ENCODE peak calls at places on chromosomes 4 and X, in six cellular contexts. One of them, this sample, is unnamed.

GRCh38 chr4:183261953-183262775 is 57.9 kb downstream of the CLDN22 start:
- DNase-seq in endodermal cell: peak
- DNase-seq in psoas muscle: peak
- DNase-seq in BE2C: peak
- DNase-seq in foreskin fibroblast: peak
- DNase-seq in HCT116: peak
- DNase-seq in this sample: no peak

GRCh38 chr4:168153596-168154440 is 61.5 kb downstream of the ANXA10 start:
- DNase-seq in endodermal cell: peak
- DNase-seq in psoas muscle: peak
- DNase-seq in BE2C: peak
- DNase-seq in foreskin fibroblast: peak
- DNase-seq in HCT116: peak
- DNase-seq in this sample: peak

GRCh38 chr4:142021181-142021580 is 384.8 kb downstream of the IL15 start:
- DNase-seq in endodermal cell: no peak
- DNase-seq in psoas muscle: no peak
- DNase-seq in BE2C: no peak
- DNase-seq in foreskin fibroblast: no peak
- DNase-seq in HCT116: no peak
- DNase-seq in this sample: no peak

GRCh38 chrX:53440631-53441517 is 6.7 kb upstream of the HSD17B10 start:
- DNase-seq in endodermal cell: peak
- DNase-seq in psoas muscle: peak
- DNase-seq in BE2C: no peak
- DNase-seq in foreskin fibroblast: peak
- DNase-seq in HCT116: no peak
- DNase-seq in this sample: no peak

GRCh38 chrX:109974906-109975655 is 27.8 kb upstream of the TMEM164 start:
- DNase-seq in endodermal cell: no peak
- DNase-seq in psoas muscle: no peak
- DNase-seq in BE2C: no peak
- DNase-seq in foreskin fibroblast: peak
- DNase-seq in HCT116: no peak
- DNase-seq in this sample: peak

GRCh38 chr4:40395166-40395900 is 60.2 kb downstream of the CHRNA9 start:
- DNase-seq in endodermal cell: no peak
- DNase-seq in psoas muscle: no peak
- DNase-seq in BE2C: no peak
- DNase-seq in foreskin fibroblast: no peak
- DNase-seq in HCT116: no peak
- DNase-seq in this sample: no peak

GRCh38 chr4:182697094-182697493 is 220.1 kb downstream of the DCTD start:
- DNase-seq in endodermal cell: no peak
- DNase-seq in psoas muscle: no peak
- DNase-seq in BE2C: no peak
- DNase-seq in foreskin fibroblast: no peak
- DNase-seq in HCT116: no peak
- DNase-seq in this sample: no peak

GRCh38 chr4:166290426-166290825 is 417.4 kb downstream of the TLL1 start:
- DNase-seq in endodermal cell: no peak
- DNase-seq in psoas muscle: no peak
- DNase-seq in BE2C: no peak
- DNase-seq in foreskin fibroblast: no peak
- DNase-seq in HCT116: no peak
- DNase-seq in this sample: no peak

GRCh38 chr4:45629717-45630116 is 494.1 kb downstream of the GABRG1 start:
- DNase-seq in endodermal cell: no peak
- DNase-seq in psoas muscle: no peak
- DNase-seq in BE2C: no peak
- DNase-seq in foreskin fibroblast: no peak
- DNase-seq in HCT116: no peak
- DNase-seq in this sample: no peak

GRCh38 chr4:152535903-152536544 is at the start of gene FBXW7:
- DNase-seq in endodermal cell: peak
- DNase-seq in psoas muscle: peak
- DNase-seq in BE2C: peak
- DNase-seq in foreskin fibroblast: peak
- DNase-seq in HCT116: peak
- DNase-seq in this sample: peak

GRCh38 chr4:8285143-8285975 is 15.8 kb downstream of the HTRA3 start:
- DNase-seq in endodermal cell: no peak
- DNase-seq in psoas muscle: peak
- DNase-seq in BE2C: no peak
- DNase-seq in foreskin fibroblast: no peak
- DNase-seq in HCT116: no peak
- DNase-seq in this sample: no peak

GRCh38 chr4:149676076-149676475 is 139.6 kb downstream of the IQCM start:
- DNase-seq in endodermal cell: no peak
- DNase-seq in psoas muscle: no peak
- DNase-seq in BE2C: no peak
- DNase-seq in foreskin fibroblast: no peak
- DNase-seq in HCT116: no peak
- DNase-seq in this sample: no peak

GRCh38 chrX:40237745-40238178 is 140.0 kb upstream of the BCOR start:
- DNase-seq in endodermal cell: peak
- DNase-seq in psoas muscle: no peak
- DNase-seq in BE2C: no peak
- DNase-seq in foreskin fibroblast: no peak
- DNase-seq in HCT116: no peak
- DNase-seq in this sample: no peak

GRCh38 chr4:8278421-8279287 is 9.1 kb downstream of the HTRA3 start:
- DNase-seq in endodermal cell: no peak
- DNase-seq in psoas muscle: peak
- DNase-seq in BE2C: no peak
- DNase-seq in foreskin fibroblast: peak
- DNase-seq in HCT116: no peak
- DNase-seq in this sample: peak

GRCh38 chrX:66961665-66962064 is 322.8 kb upstream of the EDA2R start:
- DNase-seq in endodermal cell: no peak
- DNase-seq in psoas muscle: no peak
- DNase-seq in BE2C: no peak
- DNase-seq in foreskin fibroblast: no peak
- DNase-seq in HCT116: no peak
- DNase-seq in this sample: no peak

GRCh38 chr4:170978990-170979389 is 834.2 kb upstream of the GALNTL6 start:
- DNase-seq in endodermal cell: peak
- DNase-seq in psoas muscle: no peak
- DNase-seq in BE2C: no peak
- DNase-seq in foreskin fibroblast: no peak
- DNase-seq in HCT116: no peak
- DNase-seq in this sample: no peak

GRCh38 chrX:154486052-154486395 is 391 bp downstream of the UBL4A start:
- DNase-seq in endodermal cell: peak
- DNase-seq in psoas muscle: peak
- DNase-seq in BE2C: no peak
- DNase-seq in foreskin fibroblast: peak
- DNase-seq in HCT116: no peak
- DNase-seq in this sample: no peak

GRCh38 chr4:10917475-10918103 is 233.0 kb upstream of the CLNK start:
- DNase-seq in endodermal cell: no peak
- DNase-seq in psoas muscle: no peak
- DNase-seq in BE2C: no peak
- DNase-seq in foreskin fibroblast: peak
- DNase-seq in HCT116: no peak
- DNase-seq in this sample: no peak

GRCh38 chr4:80610845-80611244 is 275.3 kb downstream of the CFAP299 start:
- DNase-seq in endodermal cell: no peak
- DNase-seq in psoas muscle: no peak
- DNase-seq in BE2C: no peak
- DNase-seq in foreskin fibroblast: peak
- DNase-seq in HCT116: no peak
- DNase-seq in this sample: peak

GRCh38 chr4:108144451-108144850 is 24.3 kb downstream of the LEF1 start:
- DNase-seq in endodermal cell: no peak
- DNase-seq in psoas muscle: no peak
- DNase-seq in BE2C: no peak
- DNase-seq in foreskin fibroblast: no peak
- DNase-seq in HCT116: no peak
- DNase-seq in this sample: no peak

GRCh38 chr4:108146346-108146745 is 22.4 kb downstream of the LEF1 start:
- DNase-seq in endodermal cell: no peak
- DNase-seq in psoas muscle: no peak
- DNase-seq in BE2C: no peak
- DNase-seq in foreskin fibroblast: no peak
- DNase-seq in HCT116: no peak
- DNase-seq in this sample: no peak

GRCh38 chr4:108149588-108150380 is 18.9 kb downstream of the LEF1 start:
- DNase-seq in endodermal cell: no peak
- DNase-seq in psoas muscle: no peak
- DNase-seq in BE2C: no peak
- DNase-seq in foreskin fibroblast: no peak
- DNase-seq in HCT116: no peak
- DNase-seq in this sample: no peak

GRCh38 chr4:108148316-108148715 is 20.4 kb downstream of the LEF1 start:
- DNase-seq in endodermal cell: no peak
- DNase-seq in psoas muscle: no peak
- DNase-seq in BE2C: no peak
- DNase-seq in foreskin fibroblast: no peak
- DNase-seq in HCT116: no peak
- DNase-seq in this sample: no peak

DNA sequence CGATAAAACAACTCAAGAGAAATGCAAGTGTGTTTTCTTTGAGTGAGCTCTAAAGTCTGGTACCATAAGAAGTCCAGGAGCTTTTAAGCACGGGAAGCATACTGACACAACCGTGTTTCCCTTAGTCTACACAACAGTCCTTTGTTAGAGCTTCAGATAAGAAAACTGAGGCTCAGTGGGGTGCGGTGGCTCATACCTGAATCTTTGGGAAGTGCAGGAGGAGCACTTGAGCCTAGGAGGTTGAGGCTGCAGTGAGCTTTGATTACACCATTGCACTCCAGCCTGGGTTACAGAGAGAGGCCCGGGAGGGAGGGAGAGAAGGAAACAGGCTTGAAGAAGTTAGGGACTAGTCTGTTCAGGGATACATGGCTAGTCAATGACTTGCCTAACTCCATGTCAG is 21.9 kb downstream of the LEF1 start:
- DNase-seq in endodermal cell: peak
- DNase-seq in psoas muscle: no peak
- DNase-seq in BE2C: no peak
- DNase-seq in foreskin fibroblast: no peak
- DNase-seq in HCT116: no peak
- DNase-seq in this sample: no peak
- H3K4me3 ChIP-seq in endodermal cell: no peak
- H3K4me3 ChIP-seq in psoas muscle: no peak
- H3K4me3 ChIP-seq in BE2C: no peak
- H3K4me3 ChIP-seq in foreskin fibroblast: no peak
- H3K4me3 ChIP-seq in HCT116: no peak
- H3K4me3 ChIP-seq in this sample: no peak

GRCh38 chr4:22439947-22440346 is 75.9 kb downstream of the ADGRA3 start:
- DNase-seq in endodermal cell: no peak
- DNase-seq in psoas muscle: no peak
- DNase-seq in BE2C: no peak
- DNase-seq in foreskin fibroblast: no peak
- DNase-seq in HCT116: no peak
- DNase-seq in this sample: no peak

GRCh38 chr4:22440999-22441398 is 74.9 kb downstream of the ADGRA3 start:
- DNase-seq in endodermal cell: no peak
- DNase-seq in psoas muscle: no peak
- DNase-seq in BE2C: no peak
- DNase-seq in foreskin fibroblast: no peak
- DNase-seq in HCT116: no peak
- DNase-seq in this sample: no peak

GRCh38 chr4:22444813-22445212 is 71.1 kb downstream of the ADGRA3 start:
- DNase-seq in endodermal cell: no peak
- DNase-seq in psoas muscle: no peak
- DNase-seq in BE2C: no peak
- DNase-seq in foreskin fibroblast: no peak
- DNase-seq in HCT116: no peak
- DNase-seq in this sample: no peak

GRCh38 chr4:22442956-22443355 is 72.9 kb downstream of the ADGRA3 start:
- DNase-seq in endodermal cell: no peak
- DNase-seq in psoas muscle: no peak
- DNase-seq in BE2C: no peak
- DNase-seq in foreskin fibroblast: no peak
- DNase-seq in HCT116: no peak
- DNase-seq in this sample: no peak
- H3K4me3 ChIP-seq in endodermal cell: no peak
- H3K4me3 ChIP-seq in psoas muscle: no peak
- H3K4me3 ChIP-seq in BE2C: no peak
- H3K4me3 ChIP-seq in foreskin fibroblast: no peak
- H3K4me3 ChIP-seq in HCT116: no peak
- H3K4me3 ChIP-seq in this sample: no peak

DNA sequence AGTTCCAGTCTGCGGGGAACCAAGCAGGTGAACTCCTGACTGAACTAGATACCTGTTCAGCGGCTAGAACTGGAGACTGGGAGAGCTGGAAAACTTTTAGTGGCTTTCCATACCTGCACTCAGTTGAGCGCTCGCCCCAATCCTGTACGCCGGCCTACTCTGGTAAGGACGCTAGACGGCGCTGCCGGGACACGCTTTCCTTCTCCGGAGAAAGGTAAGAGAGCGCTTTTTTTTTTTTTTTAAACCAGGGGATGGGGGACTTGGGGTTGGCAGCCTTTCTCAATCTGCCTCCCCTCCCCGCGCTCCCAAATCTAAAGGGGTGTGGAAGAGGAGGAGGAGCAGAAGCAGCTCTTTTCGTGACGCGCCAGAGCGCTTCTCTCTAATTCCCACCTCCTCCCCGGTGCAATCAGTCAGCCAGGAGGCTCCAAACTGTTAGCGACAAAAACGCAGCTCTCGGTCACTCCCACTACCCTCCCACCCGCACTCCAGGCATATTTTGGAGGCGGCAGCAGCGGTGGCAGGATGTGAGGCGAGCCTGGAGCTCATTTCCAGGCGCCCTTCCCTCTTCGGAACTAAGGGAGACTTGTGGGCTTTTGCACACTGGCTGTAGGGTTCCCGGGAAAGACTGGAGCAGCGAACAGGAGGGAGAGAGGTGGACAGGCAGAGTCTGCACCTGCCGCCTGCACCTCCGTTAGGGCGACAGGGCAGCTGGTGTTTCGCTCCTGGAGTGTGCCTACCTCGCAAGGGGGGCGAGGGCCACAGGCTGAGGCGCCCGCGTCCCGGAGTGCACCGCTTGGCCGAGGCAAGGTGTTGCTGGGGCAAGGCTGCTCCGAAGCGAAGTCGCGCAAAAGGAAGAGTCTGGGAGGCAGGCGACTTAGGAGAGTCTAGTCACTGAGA is at the start of gene IL1RAPL2:
- DNase-seq in endodermal cell: peak
- DNase-seq in psoas muscle: peak
- DNase-seq in BE2C: peak
- DNase-seq in foreskin fibroblast: peak
- DNase-seq in HCT116: no peak
- DNase-seq in this sample: no peak
- H3K4me3 ChIP-seq in endodermal cell: peak
- H3K4me3 ChIP-seq in psoas muscle: peak
- H3K4me3 ChIP-seq in BE2C: no peak
- H3K4me3 ChIP-seq in foreskin fibroblast: no peak
- H3K4me3 ChIP-seq in HCT116: no peak
- H3K4me3 ChIP-seq in this sample: peak

DNA sequence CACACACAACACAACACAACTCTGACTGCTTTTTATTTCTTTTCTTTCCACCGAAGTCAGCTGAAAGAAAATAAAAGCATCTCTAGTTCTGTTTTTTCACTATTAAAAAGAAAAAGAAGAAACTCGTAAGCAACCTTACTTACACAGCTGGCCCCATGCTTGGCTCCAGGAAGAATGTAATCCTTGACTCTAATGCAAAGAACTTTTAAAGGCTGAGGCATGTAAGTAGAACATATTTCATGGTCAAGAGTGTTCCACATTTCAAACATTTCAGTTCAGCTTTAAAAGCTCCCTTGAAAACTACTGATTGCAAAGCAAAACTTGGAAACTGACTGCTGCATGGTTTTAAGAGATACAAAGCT is 648 bp downstream of the GASK1B start:
- DNase-seq in endodermal cell: no peak
- DNase-seq in psoas muscle: no peak
- DNase-seq in BE2C: no peak
- DNase-seq in foreskin fibroblast: peak
- DNase-seq in HCT116: no peak
- DNase-seq in this sample: no peak
- H3K4me3 ChIP-seq in endodermal cell: no peak
- H3K4me3 ChIP-seq in psoas muscle: peak
- H3K4me3 ChIP-seq in BE2C: peak
- H3K4me3 ChIP-seq in foreskin fibroblast: peak
- H3K4me3 ChIP-seq in HCT116: peak
- H3K4me3 ChIP-seq in this sample: peak